ENCODE peak calls at places on chromosomes 3 and 15, in seven cellular contexts. One of them, this sample, is unnamed.

GRCh38 chr3:14460342-14461005 is 58.1 kb downstream of the SLC6A6 start:
- DNase-seq in breast epithelium: peak
- DNase-seq in BJ: peak
- DNase-seq in WTC11: no peak
- DNase-seq in cardiac fibroblast: peak
- DNase-seq in AG04450: peak
- DNase-seq in astrocyte: peak
- DNase-seq in this sample: peak

GRCh38 chr3:123700791-123701712 is 116.2 kb upstream of the HACD2 start:
- DNase-seq in WTC11: no peak
- DNase-seq in breast epithelium: no peak
- DNase-seq in cardiac fibroblast: no peak
- DNase-seq in astrocyte: no peak
- DNase-seq in BJ: no peak
- DNase-seq in AG04450: no peak
- DNase-seq in this sample: no peak

GRCh38 chr3:193822492-193823220 is 229.6 kb downstream of the OPA1 start:
- DNase-seq in WTC11: no peak
- DNase-seq in breast epithelium: no peak
- DNase-seq in cardiac fibroblast: peak
- DNase-seq in astrocyte: peak
- DNase-seq in AG04450: no peak
- DNase-seq in BJ: peak
- DNase-seq in this sample: no peak

GRCh38 chr3:162810776-162811175 is 1314.2 kb downstream of the OTOL1 start:
- DNase-seq in astrocyte: no peak
- DNase-seq in WTC11: no peak
- DNase-seq in BJ: no peak
- DNase-seq in cardiac fibroblast: no peak
- DNase-seq in breast epithelium: no peak
- DNase-seq in AG04450: no peak
- DNase-seq in this sample: no peak

GRCh38 chr3:40780801-40781406 is 256.1 kb downstream of the ZNF621 start:
- DNase-seq in WTC11: no peak
- DNase-seq in AG04450: no peak
- DNase-seq in cardiac fibroblast: peak
- DNase-seq in BJ: peak
- DNase-seq in breast epithelium: peak
- DNase-seq in astrocyte: peak
- DNase-seq in this sample: peak

GRCh38 chr3:119700920-119701734 is 1.7 kb upstream of the CFAP91 start:
- DNase-seq in astrocyte: no peak
- DNase-seq in breast epithelium: no peak
- DNase-seq in AG04450: no peak
- DNase-seq in WTC11: no peak
- DNase-seq in BJ: no peak
- DNase-seq in cardiac fibroblast: no peak
- DNase-seq in this sample: no peak

GRCh38 chr3:117914540-117914939 is 1120.1 kb downstream of the IGSF11 start:
- DNase-seq in breast epithelium: no peak
- DNase-seq in AG04450: no peak
- DNase-seq in WTC11: no peak
- DNase-seq in BJ: no peak
- DNase-seq in cardiac fibroblast: no peak
- DNase-seq in astrocyte: no peak
- DNase-seq in this sample: no peak

GRCh38 chr3:12695112-12695511 is 31.2 kb upstream of the RAF1 start:
- DNase-seq in cardiac fibroblast: no peak
- DNase-seq in BJ: no peak
- DNase-seq in astrocyte: no peak
- DNase-seq in breast epithelium: no peak
- DNase-seq in AG04450: no peak
- DNase-seq in WTC11: no peak
- DNase-seq in this sample: no peak

DNA sequence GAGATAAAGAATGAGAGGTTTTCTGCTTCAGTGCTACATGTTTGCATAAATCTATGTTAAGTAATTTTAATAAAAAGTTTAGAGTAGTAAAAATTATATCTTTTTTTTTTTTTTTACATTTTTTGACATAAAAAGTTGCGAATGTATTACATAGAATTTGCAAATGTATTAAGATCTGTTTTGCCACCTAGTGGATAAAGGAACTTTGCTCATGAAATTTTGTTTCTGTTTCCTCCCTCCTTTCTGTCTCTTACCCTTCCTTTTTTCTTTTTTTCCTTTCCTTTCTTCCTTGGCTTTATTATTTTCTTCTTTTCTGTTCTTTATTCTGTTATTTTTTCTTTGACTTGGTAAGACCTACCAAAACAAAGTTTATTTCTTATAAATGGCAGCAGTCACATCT is 58.5 kb upstream of the UTS2B start:
- DNase-seq in BJ: no peak
- DNase-seq in AG04450: no peak
- DNase-seq in astrocyte: no peak
- DNase-seq in cardiac fibroblast: peak
- DNase-seq in breast epithelium: no peak
- DNase-seq in WTC11: no peak
- DNase-seq in this sample: no peak
- TF ChIP-seq CTCF in BJ: peak
- TF ChIP-seq CTCF in AG04450: peak
- TF ChIP-seq CTCF in astrocyte: peak
- TF ChIP-seq CTCF in cardiac fibroblast: peak
- TF ChIP-seq CTCF in breast epithelium: no peak
- TF ChIP-seq CTCF in WTC11: no peak
- TF ChIP-seq CTCF in this sample: peak

GRCh38 chr15:69762373-69763148 is 309.9 kb downstream of the RPLP1 start:
- DNase-seq in astrocyte: no peak
- DNase-seq in cardiac fibroblast: peak
- DNase-seq in AG04450: no peak
- DNase-seq in BJ: no peak
- DNase-seq in WTC11: peak
- DNase-seq in breast epithelium: no peak
- DNase-seq in this sample: no peak
- TF ChIP-seq CTCF in astrocyte: no peak
- TF ChIP-seq CTCF in cardiac fibroblast: no peak
- TF ChIP-seq CTCF in AG04450: no peak
- TF ChIP-seq CTCF in BJ: no peak
- TF ChIP-seq CTCF in WTC11: peak
- TF ChIP-seq CTCF in breast epithelium: no peak
- TF ChIP-seq CTCF in this sample: peak

DNA sequence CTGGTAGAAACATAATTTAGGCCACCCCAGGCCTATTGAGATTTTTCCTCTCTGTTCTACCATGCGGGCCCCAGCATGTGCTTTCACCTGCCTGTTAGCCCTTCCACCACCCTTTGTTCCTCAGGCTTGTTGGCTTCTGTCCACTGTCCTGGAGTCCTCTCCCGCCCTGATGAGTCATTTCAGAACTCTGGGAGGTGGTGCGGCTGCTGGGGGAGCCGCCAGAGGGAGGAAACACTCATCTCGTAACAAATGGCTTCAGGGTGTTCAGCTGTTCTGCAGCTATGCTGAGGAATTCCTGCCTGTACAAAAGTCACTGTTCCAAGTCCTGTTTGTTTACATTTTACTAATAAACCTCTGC is 36.3 kb downstream of the LRTM1 start:
- DNase-seq in breast epithelium: peak
- DNase-seq in cardiac fibroblast: peak
- DNase-seq in WTC11: no peak
- DNase-seq in astrocyte: peak
- DNase-seq in BJ: peak
- DNase-seq in AG04450: peak
- DNase-seq in this sample: peak
- TF ChIP-seq CTCF in breast epithelium: peak
- TF ChIP-seq CTCF in cardiac fibroblast: peak
- TF ChIP-seq CTCF in WTC11: no peak
- TF ChIP-seq CTCF in astrocyte: peak
- TF ChIP-seq CTCF in BJ: peak
- TF ChIP-seq CTCF in AG04450: peak
- TF ChIP-seq CTCF in this sample: peak

DNA sequence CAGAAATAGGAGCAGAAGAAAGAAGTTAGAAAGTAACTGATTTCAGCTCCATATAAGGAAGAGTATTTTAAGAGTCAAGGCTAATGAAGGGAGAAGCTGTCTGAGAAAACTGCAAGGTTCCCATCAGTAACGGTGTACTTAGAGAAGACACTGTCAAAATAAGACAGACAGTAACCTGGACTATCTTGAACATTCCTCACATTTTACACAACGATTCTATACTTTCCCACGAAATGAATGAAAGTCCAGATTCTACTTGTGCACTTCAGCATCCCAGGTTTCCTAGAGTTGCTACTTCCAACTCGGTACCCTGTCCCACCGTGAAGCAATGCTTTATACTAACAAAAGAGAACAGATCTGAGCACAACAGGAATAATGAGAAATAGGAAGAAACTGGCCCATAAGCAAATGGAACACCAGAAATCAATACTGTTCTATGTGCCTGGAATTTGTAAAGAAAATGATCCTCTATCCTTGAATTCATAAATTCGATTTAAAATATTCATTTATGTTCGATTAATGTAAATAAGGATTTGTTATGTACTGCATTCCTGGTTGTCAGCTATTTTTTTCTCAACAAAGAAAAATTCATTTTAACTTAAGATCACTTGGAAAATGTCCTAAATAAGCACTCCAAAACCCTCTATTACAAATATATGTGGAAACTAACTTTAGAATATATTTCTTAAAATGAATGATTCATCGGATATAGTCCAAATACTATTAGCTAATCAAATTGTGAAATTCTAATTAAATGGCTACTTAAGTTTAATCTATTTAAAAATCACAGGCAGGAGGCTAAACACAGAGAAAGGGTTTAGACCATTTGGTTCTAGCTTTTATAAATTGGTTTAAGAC is 1.5 kb downstream of the C3orf70 start:
- DNase-seq in AG04450: no peak
- DNase-seq in breast epithelium: no peak
- DNase-seq in astrocyte: no peak
- DNase-seq in BJ: no peak
- DNase-seq in WTC11: no peak
- DNase-seq in cardiac fibroblast: no peak
- DNase-seq in this sample: no peak
- TF ChIP-seq CTCF in AG04450: no peak
- TF ChIP-seq CTCF in breast epithelium: no peak
- TF ChIP-seq CTCF in astrocyte: no peak
- TF ChIP-seq CTCF in BJ: no peak
- TF ChIP-seq CTCF in WTC11: no peak
- TF ChIP-seq CTCF in cardiac fibroblast: no peak
- TF ChIP-seq CTCF in this sample: no peak

DNA sequence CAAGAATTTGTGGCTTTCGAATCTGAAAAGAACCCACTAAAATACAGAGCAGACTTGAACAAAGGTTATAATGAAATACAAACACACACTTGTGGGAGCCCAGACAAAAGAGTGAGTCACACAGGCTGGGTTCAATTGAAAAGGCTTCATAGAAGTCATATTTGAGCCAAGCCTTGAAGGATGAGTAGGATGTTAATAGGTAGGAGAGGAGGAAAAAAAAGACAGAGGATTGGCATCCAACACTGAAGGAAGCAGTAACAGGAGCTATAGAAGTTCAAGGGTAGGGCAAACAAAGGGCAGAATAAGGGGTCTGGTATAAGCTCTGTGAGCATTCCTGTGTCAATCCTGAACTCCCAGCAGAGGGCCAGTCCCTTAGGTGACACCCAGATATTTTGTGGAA is 325.4 kb downstream of the FOXP1 start:
- DNase-seq in breast epithelium: no peak
- DNase-seq in AG04450: peak
- DNase-seq in cardiac fibroblast: peak
- DNase-seq in BJ: peak
- DNase-seq in astrocyte: peak
- DNase-seq in WTC11: no peak
- DNase-seq in this sample: peak
- TF ChIP-seq CTCF in breast epithelium: no peak
- TF ChIP-seq CTCF in AG04450: no peak
- TF ChIP-seq CTCF in cardiac fibroblast: no peak
- TF ChIP-seq CTCF in BJ: peak
- TF ChIP-seq CTCF in astrocyte: no peak
- TF ChIP-seq CTCF in WTC11: no peak
- TF ChIP-seq CTCF in this sample: no peak